ENCODE peak calls at places on chromosomes 11 and 22, in four cellular contexts. L, R, A and M are unnamed samples. For H3K4me1, the result is how much of the 10 kb centered on the place peaks cover.

GRCh38 chr11:69511358-69512015 is 30.0 kb downstream of the LINC01488 start:
- DNase-seq in L (no peak), R (no peak), A (no peak), M (no peak)

GRCh38 chr22:28299329-28299728 is 380.3 kb upstream of the PITPNB start:
- DNase-seq in L (no peak), R (no peak), A (no peak), M (no peak)

GRCh38 chr22:50600967-50601668 is 525 bp downstream of the MAPK8IP2 start:
- DNase-seq in L (no peak), R (peak), A (no peak), M (peak)

GRCh38 chr11:29075726-29076125 is 941.1 kb downstream of the KCNA4 start:
- DNase-seq in L (no peak), R (no peak), A (no peak), M (no peak)

GRCh38 chr11:68832476-68833176 is 9.1 kb downstream of the CPT1A start:
- DNase-seq in L (no peak), R (no peak), A (no peak), M (peak)

GRCh38 chr11:59247535-59248227 is 35.0 kb upstream of the MPEG1 start:
- DNase-seq in L (no peak), R (no peak), A (peak), M (peak)

GRCh38 chr11:118608268-118609214 is 1.1 kb downstream of the PHLDB1 start:
- DNase-seq in L (peak), R (peak), A (peak), M (peak)

GRCh38 chr11:94376841-94377240 is 24.4 kb downstream of the GPR83 start:
- DNase-seq in L (no peak), R (no peak), A (no peak), M (no peak)

GRCh38 chr11:68722143-68722542 is 29.2 kb downstream of the TESMIN start:
- DNase-seq in L (no peak), R (no peak), A (no peak), M (no peak)

GRCh38 chr22:32926600-32926999 is 125.1 kb downstream of the TIMP3 start:
- DNase-seq in L (no peak), R (no peak), A (no peak), M (peak)

GRCh38 chr11:134758342-134758931 is 346.4 kb upstream of the B3GAT1 start:
- DNase-seq in L (no peak), R (no peak), A (no peak), M (no peak)

GRCh38 chr11:86230196-86230813 is 14.2 kb upstream of the EED start:
- DNase-seq in L (no peak), R (no peak), A (no peak), M (no peak)

GRCh38 chr22:32312748-32313147 is 44.9 kb upstream of the RFPL3 start:
- DNase-seq in L (no peak), R (no peak), A (no peak), M (no peak)

GRCh38 chr11:32231909-32232493 is 141.1 kb downstream of the RCN1 start:
- DNase-seq in L (no peak), R (no peak), A (no peak), M (no peak)

GRCh38 chr11:59997800-59998199 is 19.2 kb upstream of the OOSP4B start:
- DNase-seq in L (no peak), R (no peak), A (no peak), M (no peak)

GRCh38 chr22:44154431-44154942 is 26.2 kb upstream of the PARVG start:
- DNase-seq in L (no peak), R (no peak), A (no peak), M (no peak)

GRCh38 chr11:71452354-71453020 is 516 bp upstream of the NADSYN1 start:
- DNase-seq in L (peak), R (peak), A (peak), M (peak)

GRCh38 chr11:115590254-115590653 is 86.0 kb upstream of the CADM1 start:
- DNase-seq in L (no peak), R (no peak), A (no peak), M (no peak)

GRCh38 chr22:48276933-48277867 is 1514.8 kb downstream of the TBC1D22A start:
- DNase-seq in L (no peak), R (no peak), A (no peak), M (peak)

GRCh38 chr11:17989306-17989705 is 23.5 kb downstream of the SERGEF start:
- DNase-seq in L (no peak), R (no peak), A (no peak), M (no peak)

GRCh38 chr22:50733521-50734342 is 4.3 kb upstream of the ACR start:
- DNase-seq in L (peak), R (peak), A (peak), M (peak)

GRCh38 chr11:8717876-8718753 is 35.5 kb downstream of the RPL27A start:
- DNase-seq in L (peak), R (peak), A (peak), M (no peak)

GRCh38 chr11:43852057-43852636 is 28.5 kb upstream of the ALKBH3 start:
- DNase-seq in L (peak), R (no peak), A (peak), M (no peak)

GRCh38 chr22:23207786-23208325 is 27.5 kb downstream of the BCR start:
- DNase-seq in L (no peak), R (no peak), A (no peak), M (no peak)

GRCh38 chr11:6431861-6432260 is 8.9 kb downstream of the HPX start:
- DNase-seq in L (no peak), R (no peak), A (no peak), M (no peak)

GRCh38 chr11:113603277-113604059 is 102.6 kb downstream of the TMPRSS5 start:
- DNase-seq in L (no peak), R (peak), A (peak), M (no peak)

GRCh38 chr11:77026236-77026635 is 8.0 kb upstream of the B3GNT6 start:
- DNase-seq in L (no peak), R (no peak), A (no peak), M (no peak)

GRCh38 chr22:34283844-34284243 is 363.6 kb upstream of the LARGE1 start:
- DNase-seq in L (no peak), R (no peak), A (no peak), M (no peak)

GRCh38 chr11:134610116-134610910 is 198.3 kb upstream of the B3GAT1 start:
- DNase-seq in L (no peak), R (no peak), A (no peak), M (no peak)

GRCh38 chr22:29351891-29352290 is 36.4 kb upstream of the RASL10A start:
- DNase-seq in L (no peak), R (no peak), A (no peak), M (no peak)

GRCh38 chr11:133945087-133945974 is 11.4 kb downstream of the IGSF9B start:
- DNase-seq in L (no peak), R (peak), A (peak), M (no peak)

GRCh38 chr11:19087658-19088057 is 27.1 kb upstream of the MRGPRX2 start:
- DNase-seq in L (no peak), R (no peak), A (no peak), M (no peak)

GRCh38 chr22:25668437-25668836 is 73.6 kb upstream of the MYO18B start:
- DNase-seq in L (no peak), R (no peak), A (no peak), M (no peak)

GRCh38 chr11:106101370-106101769 is 23.9 kb downstream of the AASDHPPT start:
- DNase-seq in L (no peak), R (no peak), A (no peak), M (no peak)

GRCh38 chr11:47992959-47993820 is 12.8 kb downstream of the PTPRJ start:
- DNase-seq in L (no peak), R (no peak), A (no peak), M (no peak)

GRCh38 chr11:109795234-109795633 is 298.0 kb upstream of the ZC3H12C start:
- DNase-seq in L (peak), R (no peak), A (no peak), M (no peak)

GRCh38 chr11:106786251-106786650 is 232.0 kb downstream of the GUCY1A2 start:
- DNase-seq in L (no peak), R (no peak), A (no peak), M (no peak)

GRCh38 chr22:41308054-41308453 is 6.7 kb downstream of the ZC3H7B start:
- DNase-seq in L (no peak), R (no peak), A (no peak), M (no peak)
- H3K4me1 ChIP-seq in L (under half), R (under half), A (under half), M (under half)

GRCh38 chr22:16717699-16718558 is 107.3 kb downstream of the XKR3 start:
- DNase-seq in L (no peak), R (no peak), A (no peak), M (no peak)
- TF ChIP-seq CTCF in L (no peak), R (no peak), A (no peak), M (no peak)

GRCh38 chr22:22199634-22200033 is 45.0 kb upstream of the VPREB1 start:
- DNase-seq in L (no peak), R (no peak), A (no peak), M (no peak)
- H3K4me1 ChIP-seq in L (under half), R (under half), A (under half), M (under half)

GRCh38 chr22:17896552-17896951 is 122.3 kb upstream of the BID start:
- DNase-seq in L (peak), R (peak), A (no peak), M (no peak)
- TF ChIP-seq CTCF in L (peak), R (peak), A (peak), M (no peak)